ENCODE peak calls at places on chromosome 3, in four cellular contexts. D is A549, I is HL-60, C is brain microvascular endothelial cell. G is an unnamed sample.

GRCh38 chr3:16056210-16056607 is 118.3 kb upstream of the GALNT15 start:
- DNase-seq in D (no peak), I (no peak), C (no peak), G (no peak)

GRCh38 chr3:183449391-183449790 is 21.0 kb upstream of the MCF2L2 start:
- DNase-seq in D (no peak), I (no peak), C (peak; percentile 42), G (no peak)

GRCh38 chr3:42340466-42340865 is 69.9 kb downstream of the LYZL4 start:
- DNase-seq in D (no peak), I (no peak), C (no peak), G (no peak)

GRCh38 chr3:134708671-134709070 is 57.8 kb upstream of the KY start:
- DNase-seq in D (no peak), I (no peak), C (peak; percentile 86), G (no peak)

GRCh38 chr3:159711560-159712333 is 276.9 kb upstream of the IL12A start:
- DNase-seq in D (peak; percentile 18), I (no peak), C (peak; percentile 83), G (peak; percentile 59)

GRCh38 chr3:46710671-46711295 is 6.9 kb downstream of the PRSS50 start:
- DNase-seq in D (no peak), I (no peak), C (no peak), G (no peak)

GRCh38 chr3:33392703-33393125 is 47.5 kb downstream of the UBP1 start:
- DNase-seq in D (peak; percentile 77), I (no peak), C (peak; percentile 91), G (peak; percentile 81)

GRCh38 chr3:190155752-190156151 is 35.1 kb upstream of the P3H2 start:
- DNase-seq in D (no peak), I (no peak), C (no peak), G (no peak)

GRCh38 chr3:10145685-10146084 is 4.1 kb downstream of the VHL start:
- DNase-seq in D (no peak), I (no peak), C (no peak), G (no peak)

GRCh38 chr3:10142707-10143560 is 1.4 kb downstream of the VHL start:
- DNase-seq in D (peak; percentile 26), I (no peak), C (no peak), G (no peak)

GRCh38 chr3:10136426-10137005 is 5.1 kb upstream of the VHL start:
- DNase-seq in D (no peak), I (no peak), C (no peak), G (no peak)

GRCh38 chr3:10137178-10137577 is 4.4 kb upstream of the VHL start:
- DNase-seq in D (no peak), I (no peak), C (no peak), G (no peak)

DNA sequence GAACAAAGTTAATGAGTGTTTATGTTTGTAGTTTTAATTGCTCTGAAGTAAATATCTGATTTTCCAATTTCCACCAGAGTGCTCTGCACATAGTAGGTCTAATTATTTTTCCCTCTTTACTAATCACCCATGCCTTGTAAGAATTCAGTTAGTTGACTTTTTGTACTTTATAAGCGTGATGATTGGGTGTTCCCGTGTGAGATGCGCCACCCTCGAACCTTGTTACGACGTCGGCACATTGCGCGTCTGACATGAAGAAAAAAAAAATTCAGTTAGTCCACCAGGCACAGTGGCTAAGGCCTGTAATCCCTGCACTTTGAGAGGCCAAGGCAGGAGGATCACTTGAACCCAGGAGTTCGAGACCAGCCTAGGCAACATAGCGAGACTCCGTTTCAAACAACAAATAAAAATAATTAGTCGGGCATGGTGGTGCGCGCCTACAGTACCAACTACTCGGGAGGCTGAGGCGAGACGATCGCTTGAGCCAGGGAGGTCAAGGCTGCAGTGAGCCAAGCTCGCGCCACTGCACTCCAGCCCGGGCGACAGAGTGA is 507 bp upstream of the VHL start:
- DNase-seq in D (no peak), I (no peak), C (no peak), G (no peak)
- TF ChIP-seq CTCF in D (no peak), I (no peak), C (no peak), G (no peak)

GRCh38 chr3:150303776-150304175 is 104.3 kb upstream of the TSC22D2 start:
- DNase-seq in D (peak; percentile 25), I (no peak), C (no peak), G (no peak)
- TF ChIP-seq CTCF in D (peak; percentile 57), I (no peak), C (peak; percentile 62), G (no peak)

DNA sequence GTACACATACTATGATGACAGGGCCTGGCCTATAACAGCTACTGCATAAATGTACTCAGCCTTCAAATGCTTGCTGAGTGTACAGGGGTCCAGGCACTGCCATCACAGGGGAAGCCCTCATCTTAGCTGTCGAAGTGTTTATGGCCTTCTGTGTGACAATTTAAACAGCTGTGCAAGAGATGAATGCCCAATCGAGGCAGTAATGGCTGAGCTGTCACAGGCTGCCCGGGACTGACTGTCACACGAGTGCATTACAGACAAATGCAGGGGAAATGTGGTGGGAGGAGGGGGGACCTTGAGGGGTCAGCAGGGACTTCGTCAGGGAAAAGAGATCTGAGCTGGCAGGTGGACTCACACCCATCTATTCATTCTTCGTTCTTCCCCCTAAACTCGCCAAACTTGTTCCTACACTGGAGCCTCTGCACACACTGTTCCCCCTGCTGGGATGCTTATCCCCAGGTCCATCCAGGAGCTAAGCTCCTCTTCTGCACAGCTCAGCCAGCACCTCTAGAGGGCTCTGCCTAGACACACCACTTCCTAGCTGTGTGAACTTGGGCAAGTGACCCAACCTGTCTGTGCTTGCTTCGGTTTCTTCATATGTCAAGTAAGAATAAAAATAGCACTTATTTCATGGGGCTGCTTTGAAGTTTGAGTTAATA is 156.2 kb upstream of the IQSEC1 start:
- DNase-seq in D (peak; percentile 58), I (no peak), C (peak; percentile 3), G (no peak)
- TF ChIP-seq CTCF in D (peak; percentile 40), I (peak; percentile 33), C (peak; percentile 63), G (no peak)

GRCh38 chr3:57960174-57960505 is 48.1 kb upstream of the FLNB start:
- DNase-seq in D (no peak), I (no peak), C (peak; percentile 39), G (no peak)

GRCh38 chr3:57959407-57960173 is 48.6 kb upstream of the FLNB start:
- DNase-seq in D (no peak), I (no peak), C (peak; percentile 35), G (no peak)

GRCh38 chr3:57956833-57957174 is 51.4 kb upstream of the FLNB start:
- DNase-seq in D (no peak), I (no peak), C (no peak), G (no peak)

GRCh38 chr3:57957823-57958222 is 50.4 kb upstream of the FLNB start:
- DNase-seq in D (no peak), I (no peak), C (no peak), G (no peak)

GRCh38 chr3:57958642-57959406 is 49.4 kb upstream of the FLNB start:
- DNase-seq in D (no peak), I (no peak), C (no peak), G (no peak)
- TF ChIP-seq CTCF in D (no peak), I (no peak), C (no peak), G (no peak)

G was measured in AG04449.